ENCODE peak calls at places on chromosomes 2 and 18, in six cellular contexts. One of them, this sample, is unnamed.

GRCh38 chr2:37349376-37349775 is 4.9 kb downstream of the QPCT start:
- DNase-seq in fibroblast of the conjunctiva: no peak
- DNase-seq in fibroblast of mammary gland: no peak
- DNase-seq in M059J: peak
- DNase-seq in ELF-1: no peak
- DNase-seq in fibroblast of the aortic adventitia: no peak
- DNase-seq in this sample: no peak

GRCh38 chr2:109143214-109144187 is 14.5 kb downstream of the SH3RF3 start:
- DNase-seq in M059J: no peak
- DNase-seq in fibroblast of the aortic adventitia: no peak
- DNase-seq in fibroblast of the conjunctiva: no peak
- DNase-seq in fibroblast of mammary gland: no peak
- DNase-seq in ELF-1: no peak
- DNase-seq in this sample: no peak

GRCh38 chr2:165114345-165114943 is 89.4 kb downstream of the SCN3A start:
- DNase-seq in fibroblast of the conjunctiva: peak
- DNase-seq in ELF-1: no peak
- DNase-seq in fibroblast of the aortic adventitia: peak
- DNase-seq in fibroblast of mammary gland: peak
- DNase-seq in M059J: peak
- DNase-seq in this sample: no peak

GRCh38 chr2:235512699-235513053 is 18.8 kb downstream of the AGAP1 start:
- DNase-seq in ELF-1: no peak
- DNase-seq in fibroblast of the conjunctiva: no peak
- DNase-seq in M059J: no peak
- DNase-seq in fibroblast of mammary gland: no peak
- DNase-seq in fibroblast of the aortic adventitia: no peak
- DNase-seq in this sample: no peak

GRCh38 chr18:10279476-10279875 is 175.0 kb upstream of the APCDD1 start:
- DNase-seq in fibroblast of mammary gland: no peak
- DNase-seq in fibroblast of the aortic adventitia: no peak
- DNase-seq in M059J: no peak
- DNase-seq in ELF-1: no peak
- DNase-seq in fibroblast of the conjunctiva: no peak
- DNase-seq in this sample: no peak

GRCh38 chr2:172674034-172674967 is 61.3 kb upstream of the RAPGEF4 start:
- DNase-seq in M059J: no peak
- DNase-seq in fibroblast of the conjunctiva: no peak
- DNase-seq in ELF-1: peak
- DNase-seq in fibroblast of mammary gland: peak
- DNase-seq in fibroblast of the aortic adventitia: peak
- DNase-seq in this sample: no peak

GRCh38 chr2:232483923-232484627 is 3.6 kb downstream of the ECEL1 start:
- DNase-seq in M059J: no peak
- DNase-seq in fibroblast of the aortic adventitia: no peak
- DNase-seq in fibroblast of mammary gland: no peak
- DNase-seq in fibroblast of the conjunctiva: no peak
- DNase-seq in ELF-1: no peak
- DNase-seq in this sample: no peak

GRCh38 chr2:118627156-118627555 is 220.3 kb downstream of the EN1 start:
- DNase-seq in fibroblast of the conjunctiva: no peak
- DNase-seq in M059J: no peak
- DNase-seq in fibroblast of mammary gland: no peak
- DNase-seq in fibroblast of the aortic adventitia: no peak
- DNase-seq in ELF-1: no peak
- DNase-seq in this sample: no peak

GRCh38 chr18:75008186-75008585 is 200.8 kb downstream of the PTGR3 start:
- DNase-seq in fibroblast of the aortic adventitia: no peak
- DNase-seq in fibroblast of the conjunctiva: no peak
- DNase-seq in fibroblast of mammary gland: no peak
- DNase-seq in ELF-1: no peak
- DNase-seq in M059J: no peak
- DNase-seq in this sample: no peak

GRCh38 chr2:69387770-69388481 is 899 bp upstream of the GFPT1 start:
- DNase-seq in fibroblast of the aortic adventitia: no peak
- DNase-seq in M059J: no peak
- DNase-seq in ELF-1: peak
- DNase-seq in fibroblast of the conjunctiva: no peak
- DNase-seq in fibroblast of mammary gland: no peak
- DNase-seq in this sample: no peak

GRCh38 chr2:854460-854859 is 96.2 kb upstream of the SNTG2 start:
- DNase-seq in ELF-1: peak
- DNase-seq in fibroblast of the conjunctiva: no peak
- DNase-seq in fibroblast of the aortic adventitia: no peak
- DNase-seq in fibroblast of mammary gland: peak
- DNase-seq in M059J: peak
- DNase-seq in this sample: no peak

GRCh38 chr2:70188460-70188859 is 2.4 kb downstream of the C2orf42 start:
- DNase-seq in ELF-1: no peak
- DNase-seq in M059J: no peak
- DNase-seq in fibroblast of mammary gland: peak
- DNase-seq in fibroblast of the aortic adventitia: no peak
- DNase-seq in fibroblast of the conjunctiva: no peak
- DNase-seq in this sample: no peak

GRCh38 chr2:45852450-45853150 is 201.1 kb downstream of the PRKCE start:
- DNase-seq in ELF-1: no peak
- DNase-seq in fibroblast of the conjunctiva: no peak
- DNase-seq in fibroblast of mammary gland: no peak
- DNase-seq in M059J: no peak
- DNase-seq in fibroblast of the aortic adventitia: no peak
- DNase-seq in this sample: no peak

GRCh38 chr18:72799106-72799505 is 68.7 kb downstream of the NETO1 start:
- DNase-seq in M059J: no peak
- DNase-seq in fibroblast of the conjunctiva: no peak
- DNase-seq in ELF-1: no peak
- DNase-seq in fibroblast of mammary gland: peak
- DNase-seq in fibroblast of the aortic adventitia: no peak
- DNase-seq in this sample: no peak

GRCh38 chr2:221570321-221571107 is 1.6 kb downstream of the EPHA4 start:
- DNase-seq in fibroblast of the aortic adventitia: peak
- DNase-seq in fibroblast of mammary gland: peak
- DNase-seq in M059J: peak
- DNase-seq in ELF-1: peak
- DNase-seq in fibroblast of the conjunctiva: no peak
- DNase-seq in this sample: peak

GRCh38 chr18:46220116-46220515 is 115.9 kb downstream of the HAUS1 start:
- DNase-seq in fibroblast of the conjunctiva: peak
- DNase-seq in fibroblast of mammary gland: peak
- DNase-seq in ELF-1: no peak
- DNase-seq in M059J: peak
- DNase-seq in fibroblast of the aortic adventitia: peak
- DNase-seq in this sample: no peak

GRCh38 chr2:222427606-222428320 is 3.4 kb downstream of the SGPP2 start:
- DNase-seq in fibroblast of the conjunctiva: no peak
- DNase-seq in fibroblast of the aortic adventitia: no peak
- DNase-seq in fibroblast of mammary gland: no peak
- DNase-seq in M059J: peak
- DNase-seq in ELF-1: no peak
- DNase-seq in this sample: no peak

GRCh38 chr2:237677951-237678481 is 50.6 kb downstream of the LRRFIP1 start:
- DNase-seq in M059J: no peak
- DNase-seq in ELF-1: no peak
- DNase-seq in fibroblast of the aortic adventitia: peak
- DNase-seq in fibroblast of mammary gland: peak
- DNase-seq in fibroblast of the conjunctiva: peak
- DNase-seq in this sample: no peak

GRCh38 chr2:8987413-8987812 is 16.1 kb downstream of the MBOAT2 start:
- DNase-seq in M059J: peak
- DNase-seq in ELF-1: no peak
- DNase-seq in fibroblast of mammary gland: peak
- DNase-seq in fibroblast of the conjunctiva: no peak
- DNase-seq in fibroblast of the aortic adventitia: peak
- DNase-seq in this sample: no peak

GRCh38 chr2:62740221-62740620 is 34.7 kb downstream of the EHBP1 start:
- DNase-seq in ELF-1: no peak
- DNase-seq in fibroblast of the aortic adventitia: no peak
- DNase-seq in fibroblast of mammary gland: peak
- DNase-seq in M059J: no peak
- DNase-seq in fibroblast of the conjunctiva: no peak
- DNase-seq in this sample: no peak

GRCh38 chr2:176665086-176665485 is 395.8 kb downstream of the MTX2 start:
- DNase-seq in fibroblast of the aortic adventitia: no peak
- DNase-seq in ELF-1: no peak
- DNase-seq in fibroblast of the conjunctiva: no peak
- DNase-seq in fibroblast of mammary gland: no peak
- DNase-seq in M059J: no peak
- DNase-seq in this sample: no peak

GRCh38 chr2:44642123-44642857 is 280.5 kb downstream of the CAMKMT start:
- DNase-seq in fibroblast of mammary gland: no peak
- DNase-seq in fibroblast of the conjunctiva: no peak
- DNase-seq in ELF-1: no peak
- DNase-seq in fibroblast of the aortic adventitia: no peak
- DNase-seq in M059J: no peak
- DNase-seq in this sample: no peak

GRCh38 chr2:65877331-65877791 is 445.0 kb upstream of the SPRED2 start:
- DNase-seq in fibroblast of the conjunctiva: no peak
- DNase-seq in fibroblast of the aortic adventitia: peak
- DNase-seq in fibroblast of mammary gland: no peak
- DNase-seq in ELF-1: no peak
- DNase-seq in M059J: no peak
- DNase-seq in this sample: no peak

GRCh38 chr2:69190743-69191425 is 177.9 kb downstream of the ANTXR1 start:
- DNase-seq in fibroblast of the aortic adventitia: peak
- DNase-seq in fibroblast of mammary gland: no peak
- DNase-seq in ELF-1: no peak
- DNase-seq in fibroblast of the conjunctiva: no peak
- DNase-seq in M059J: no peak
- DNase-seq in this sample: no peak

GRCh38 chr2:157898591-157898996 is 22.5 kb upstream of the ACVR1 start:
- DNase-seq in fibroblast of mammary gland: peak
- DNase-seq in M059J: peak
- DNase-seq in fibroblast of the conjunctiva: peak
- DNase-seq in ELF-1: no peak
- DNase-seq in fibroblast of the aortic adventitia: peak
- DNase-seq in this sample: no peak

GRCh38 chr2:200301953-200302628 is 4.4 kb upstream of the SPATS2L start:
- DNase-seq in fibroblast of the aortic adventitia: peak
- DNase-seq in ELF-1: no peak
- DNase-seq in fibroblast of the conjunctiva: no peak
- DNase-seq in fibroblast of mammary gland: peak
- DNase-seq in M059J: no peak
- DNase-seq in this sample: no peak

GRCh38 chr18:4017479-4017878 is 437.6 kb downstream of the DLGAP1 start:
- DNase-seq in fibroblast of the aortic adventitia: no peak
- DNase-seq in fibroblast of mammary gland: peak
- DNase-seq in M059J: no peak
- DNase-seq in ELF-1: peak
- DNase-seq in fibroblast of the conjunctiva: no peak
- DNase-seq in this sample: no peak

GRCh38 chr18:58355243-58355642 is 273.6 kb downstream of the ALPK2 start:
- DNase-seq in fibroblast of mammary gland: no peak
- DNase-seq in ELF-1: no peak
- DNase-seq in M059J: no peak
- DNase-seq in fibroblast of the conjunctiva: no peak
- DNase-seq in fibroblast of the aortic adventitia: no peak
- DNase-seq in this sample: no peak

GRCh38 chr2:47626664-47627063 is 156.3 kb upstream of the MSH6 start:
- DNase-seq in fibroblast of the conjunctiva: no peak
- DNase-seq in M059J: no peak
- DNase-seq in fibroblast of the aortic adventitia: no peak
- DNase-seq in fibroblast of mammary gland: no peak
- DNase-seq in ELF-1: no peak
- DNase-seq in this sample: no peak

GRCh38 chr2:70340075-70340474 is 38.2 kb upstream of the FAM136A start:
- DNase-seq in ELF-1: no peak
- DNase-seq in M059J: no peak
- DNase-seq in fibroblast of mammary gland: no peak
- DNase-seq in fibroblast of the conjunctiva: no peak
- DNase-seq in fibroblast of the aortic adventitia: no peak
- DNase-seq in this sample: no peak

GRCh38 chr2:25306767-25307368 is 34.9 kb downstream of the DNMT3A start:
- DNase-seq in fibroblast of the conjunctiva: no peak
- DNase-seq in fibroblast of the aortic adventitia: no peak
- DNase-seq in fibroblast of mammary gland: no peak
- DNase-seq in ELF-1: no peak
- DNase-seq in M059J: no peak
- DNase-seq in this sample: no peak

GRCh38 chr2:173793649-173794565 is 171.3 kb downstream of the SP3 start:
- DNase-seq in ELF-1: no peak
- DNase-seq in M059J: no peak
- DNase-seq in fibroblast of the conjunctiva: no peak
- DNase-seq in fibroblast of mammary gland: no peak
- DNase-seq in fibroblast of the aortic adventitia: no peak
- DNase-seq in this sample: no peak

GRCh38 chr2:186783254-186783653 is 65.7 kb downstream of the ZSWIM2 start:
- DNase-seq in fibroblast of the conjunctiva: no peak
- DNase-seq in fibroblast of mammary gland: no peak
- DNase-seq in fibroblast of the aortic adventitia: no peak
- DNase-seq in ELF-1: no peak
- DNase-seq in M059J: no peak
- DNase-seq in this sample: no peak